ENCODE peak calls at places on chromosomes 6 and 20, in nine cellular contexts. I, T, Q, X, K, L, P, C and N are unnamed samples.
A peak's percentile ranks its signal among the peaks of the same experiment; 100 is the strongest.

GRCh38 chr6:80550748-80551147 is 444.3 kb downstream of the BCKDHB start:
- DNase-seq in X (no peak), C (no peak), I (no peak), T (no peak), K (no peak), L (peak; percentile 38), Q (no peak), P (no peak), N (no peak)

GRCh38 chr20:59006864-59007757 is at the start of gene CTSZ:
- DNase-seq in X (peak; percentile 82), Q (peak; percentile 81), T (no peak), C (peak; percentile 81), K (no peak), P (peak; percentile 47), I (no peak), L (peak; percentile 63), N (peak; percentile 86)

GRCh38 chr20:62387993-62388635 is 1.2 kb downstream of the RPS21 start:
- DNase-seq in P (no peak), I (no peak), Q (no peak), C (no peak), X (no peak), T (no peak), L (no peak), K (no peak), N (no peak)

GRCh38 chr20:6764619-6765018 is 2.9 kb upstream of the BMP2 start:
- DNase-seq in T (no peak), P (no peak), L (no peak), C (no peak), Q (no peak), X (no peak), I (no peak), K (no peak), N (no peak)

GRCh38 chr6:32191696-32192607 is 491 bp downstream of the GPSM3 start:
- DNase-seq in K (no peak), L (no peak), I (no peak), P (no peak), X (no peak), Q (no peak), C (no peak), T (no peak), N (no peak)

GRCh38 chr20:37333848-37334318 is 12.1 kb upstream of the SRC start:
- DNase-seq in I (no peak), X (no peak), K (no peak), P (no peak), T (no peak), C (no peak), Q (no peak), L (no peak), N (no peak)

GRCh38 chr20:48342822-48343513 is 484.8 kb downstream of the PREX1 start:
- DNase-seq in Q (no peak), I (peak; percentile 21), P (no peak), C (no peak), L (no peak), T (no peak), K (no peak), X (no peak), N (peak; percentile 35)

GRCh38 chr20:22248052-22248667 is 336.2 kb downstream of the FOXA2 start:
- DNase-seq in L (peak; percentile 23), Q (no peak), I (no peak), K (no peak), P (no peak), X (no peak), T (no peak), C (peak; percentile 26), N (peak; percentile 76)

GRCh38 chr6:159979136-159979874 is 10.4 kb downstream of the IGF2R start:
- DNase-seq in L (peak; percentile 72), Q (no peak), X (peak; percentile 82), K (no peak), C (peak; percentile 44), T (peak; percentile 34), I (no peak), P (no peak), N (peak; percentile 83)

GRCh38 chr6:152471459-152472070 is 165.6 kb downstream of the SYNE1 start:
- DNase-seq in Q (no peak), K (no peak), C (peak; percentile 10), I (no peak), X (no peak), T (no peak), P (no peak), L (no peak), N (no peak)

GRCh38 chr6:105310371-105310770 is 92.5 kb downstream of the PREP start:
- DNase-seq in P (no peak), Q (no peak), X (no peak), L (no peak), C (no peak), I (no peak), T (no peak), K (no peak), N (no peak)

GRCh38 chr20:17622851-17623508 is 53.1 kb downstream of the DSTN start:
- DNase-seq in I (no peak), L (no peak), P (no peak), C (no peak), Q (no peak), K (no peak), X (no peak), T (no peak), N (no peak)

GRCh38 chr6:53300656-53301551 is 47.8 kb downstream of the ELOVL5 start:
- DNase-seq in I (peak; percentile 47), X (no peak), T (no peak), C (peak; percentile 29), P (no peak), Q (peak; percentile 24), K (no peak), L (no peak), N (no peak)

GRCh38 chr20:43983359-43983758 is 68.7 kb downstream of the TOX2 start:
- DNase-seq in X (no peak), T (no peak), L (peak; percentile 30), Q (no peak), K (no peak), C (no peak), I (no peak), P (no peak), N (peak; percentile 77)

GRCh38 chr6:162625846-162626540 is 101.6 kb downstream of the PRKN start:
- DNase-seq in K (no peak), L (no peak), I (no peak), P (no peak), Q (no peak), C (no peak), X (no peak), T (no peak), N (no peak)

GRCh38 chr20:33408716-33409654 is 7.7 kb upstream of the CDK5RAP1 start:
- DNase-seq in C (no peak), I (peak; percentile 11), K (no peak), L (no peak), T (no peak), X (no peak), Q (no peak), P (no peak), N (no peak)

GRCh38 chr20:59235226-59235625 is 65.2 kb upstream of the EDN3 start:
- DNase-seq in P (no peak), K (no peak), C (no peak), X (no peak), T (no peak), L (no peak), I (no peak), Q (no peak), N (no peak)

GRCh38 chr6:20744911-20745557 is 210.8 kb downstream of the CDKAL1 start:
- DNase-seq in P (no peak), L (no peak), X (no peak), I (no peak), K (no peak), Q (no peak), T (no peak), C (no peak), N (no peak)

GRCh38 chr6:155313602-155314091 is 637 bp downstream of the TFB1M start:
- DNase-seq in K (no peak), X (no peak), P (peak; percentile 25), I (no peak), T (no peak), Q (no peak), L (no peak), C (no peak), N (no peak)

GRCh38 chr20:44704551-44704971 is 10.6 kb upstream of the CCN5 start:
- DNase-seq in K (no peak), C (peak; percentile 62), T (no peak), I (no peak), L (no peak), Q (no peak), X (peak; percentile 54), P (peak; percentile 82), N (no peak)

GRCh38 chr6:168318090-168318489 is 1.5 kb downstream of the DACT2 start:
- DNase-seq in I (no peak), Q (no peak), C (no peak), X (no peak), L (no peak), T (no peak), K (no peak), P (no peak), N (peak; percentile 67)

GRCh38 chr20:48034754-48035153 is 249.5 kb upstream of the SULF2 start:
- DNase-seq in C (no peak), K (no peak), I (no peak), T (no peak), P (no peak), L (no peak), X (no peak), Q (no peak), N (no peak)

GRCh38 chr20:16518068-16518783 is 55.0 kb downstream of the KIF16B start:
- DNase-seq in L (peak; percentile 74), X (no peak), T (no peak), I (no peak), K (no peak), Q (no peak), C (peak; percentile 74), P (peak; percentile 37), N (peak; percentile 88)

GRCh38 chr20:64053841-64054661 is 4.6 kb upstream of the SOX18 start:
- DNase-seq in Q (peak; percentile 75), C (no peak), L (peak; percentile 86), P (no peak), T (no peak), K (no peak), X (peak; percentile 78), I (no peak), N (peak; percentile 92)

GRCh38 chr6:11209369-11209768 is 23.1 kb downstream of the NEDD9 start:
- DNase-seq in I (no peak), X (no peak), P (no peak), Q (no peak), C (no peak), L (no peak), K (no peak), T (no peak), N (no peak)

GRCh38 chr6:30570760-30571084 is 520 bp upstream of the ABCF1 start:
- DNase-seq in T (no peak), C (peak; percentile 22), X (no peak), P (peak; percentile 3), L (no peak), Q (no peak), K (no peak), I (peak; percentile 71), N (no peak)

GRCh38 chr20:61954276-61955021 is 111.2 kb downstream of the TAF4 start:
- DNase-seq in X (no peak), T (no peak), K (no peak), L (no peak), P (no peak), I (no peak), Q (no peak), C (no peak), N (no peak)